ENCODE peak calls at places on chromosomes 13 and 19, in eight cellular contexts. G is stimulated activated CD4-positive, alpha-beta T cell treated with anti-CD3 and anti-CD28 coated beads, Interleukin-2, amount 100 ng/mL, for 48 hours; O is NCI-H226; T is EL; A is CD4-positive, alpha-beta memory T cell; K is activated T-cell treated with anti-CD3 and anti-CD28 coated beads for 24 hours; B is CD4-positive, alpha-beta T cell; U is GM23248. E is an unnamed sample.

GRCh38 chr13:99663185-99663825 is 162.0 kb downstream of the TM9SF2 start:
- DNase-seq in O (no peak), T (no peak), U (no peak), K (no peak), B (no peak), A (no peak), G (no peak), E (no peak)

GRCh38 chr13:74288361-74288911 is 154.2 kb upstream of the KLF12 start:
- DNase-seq in A (no peak), U (no peak), B (peak; percentile 12), K (peak; percentile 7), T (peak; percentile 8), G (no peak), O (no peak), E (no peak)

GRCh38 chr13:107258599-107259187 is 690.8 kb upstream of the ARGLU1 start:
- DNase-seq in K (no peak), A (no peak), T (no peak), U (peak; percentile 32), G (no peak), O (peak; percentile 57), B (no peak), E (no peak)

GRCh38 chr19:49520705-49521319 is 7.0 kb upstream of the RCN3 start:
- DNase-seq in O (no peak), G (no peak), T (no peak), K (no peak), U (no peak), B (no peak), A (no peak), E (no peak)

GRCh38 chr19:4352701-4353121 is 9.3 kb downstream of the MPND start:
- DNase-seq in O (no peak), U (peak; percentile 72), G (peak; percentile 53), T (peak; percentile 59), A (peak; percentile 58), B (peak; percentile 50), K (no peak), E (no peak)

GRCh38 chr13:83995930-83996329 is 113.7 kb upstream of the SLITRK1 start:
- DNase-seq in G (no peak), U (no peak), K (no peak), B (no peak), O (no peak), A (no peak), T (no peak), E (no peak)

GRCh38 chr19:1210227-1210538 is 4.6 kb downstream of the STK11 start:
- DNase-seq in G (no peak), T (no peak), U (no peak), O (no peak), B (no peak), K (no peak), A (no peak), E (no peak)

GRCh38 chr13:44815507-44816074 is 173.7 kb downstream of the NUFIP1 start:
- DNase-seq in O (peak; percentile 98), T (peak; percentile 97), A (no peak), U (peak; percentile 95), G (peak; percentile 33), K (peak; percentile 30), B (no peak), E (no peak)

GRCh38 chr13:96824110-96824509 is 170.2 kb downstream of the OXGR1 start:
- DNase-seq in O (no peak), K (no peak), T (no peak), G (no peak), B (no peak), A (no peak), U (peak; percentile 12), E (no peak)

GRCh38 chr19:4343845-4344713 is 717 bp downstream of the MPND start:
- DNase-seq in A (no peak), G (no peak), B (no peak), O (no peak), K (no peak), T (no peak), U (no peak), E (no peak)

GRCh38 chr13:32409561-32410440 is 18.1 kb downstream of the N4BP2L1 start:
- DNase-seq in G (no peak), O (no peak), U (no peak), T (peak; percentile 45), A (no peak), B (no peak), K (no peak), E (no peak)

GRCh38 chr19:37954421-37954874 is 47.4 kb downstream of the SIPA1L3 start:
- DNase-seq in A (no peak), G (no peak), B (no peak), U (no peak), O (no peak), T (no peak), K (no peak), E (no peak)

GRCh38 chr13:45670481-45670880 is 31.6 kb upstream of the CBY2 start:
- DNase-seq in O (no peak), G (no peak), K (no peak), T (no peak), U (no peak), A (no peak), B (no peak), E (no peak)

GRCh38 chr19:52923782-52924593 is 760 bp upstream of the ZNF888 start:
- DNase-seq in K (no peak), A (no peak), B (no peak), T (peak; percentile 84), O (peak; percentile 7), U (peak; percentile 76), G (no peak), E (peak; percentile 70)

GRCh38 chr19:2150794-2151338 is 500 bp downstream of the AP3D1 start:
- DNase-seq in A (peak; percentile 40), O (no peak), T (peak; percentile 14), K (no peak), G (no peak), U (no peak), B (no peak), E (no peak)

GRCh38 chr13:74768521-74769090 is 634.4 kb upstream of the KLF12 start:
- DNase-seq in B (no peak), T (peak; percentile 44), G (no peak), U (no peak), O (no peak), K (no peak), A (no peak), E (no peak)

GRCh38 chr19:1073956-1074511 is 7.1 kb downstream of the ARHGAP45 start:
- DNase-seq in O (no peak), U (no peak), G (no peak), K (no peak), B (no peak), T (no peak), A (no peak), E (no peak)

GRCh38 chr19:1690570-1691307 is 38.3 kb upstream of the TCF3 start:
- DNase-seq in O (no peak), K (peak; percentile 24), T (peak; percentile 35), A (peak; percentile 43), G (peak; percentile 68), B (peak; percentile 43), U (peak; percentile 43), E (no peak)

GRCh38 chr13:98506343-98507059 is 70.4 kb downstream of the STK24 start:
- DNase-seq in K (no peak), B (no peak), A (no peak), T (no peak), G (no peak), O (no peak), U (no peak), E (peak; percentile 56)

GRCh38 chr19:15181394-15181793 is 19.4 kb downstream of the NOTCH3 start:
- DNase-seq in G (no peak), K (no peak), A (no peak), B (no peak), U (no peak), O (no peak), T (no peak), E (no peak)

GRCh38 chr19:20558011-20558410 is 7.6 kb downstream of the ZNF737 start:
- DNase-seq in T (no peak), B (no peak), A (no peak), O (no peak), G (no peak), K (no peak), U (no peak), E (no peak)

GRCh38 chr19:15251749-15252397 is 19.6 kb upstream of the EPHX3 start:
- DNase-seq in G (no peak), O (peak; percentile 84), T (peak; percentile 95), A (no peak), B (no peak), K (no peak), U (peak; percentile 97), E (no peak)

GRCh38 chr19:14368011-14368513 is 13.2 kb upstream of the ADGRE5 start:
- DNase-seq in B (no peak), O (no peak), U (no peak), K (no peak), T (no peak), A (peak; percentile 85), G (no peak), E (no peak)

E was measured in suprapubic skin.